ENCODE peak calls at places on chromosomes 13 and 19, in ten cellular contexts. K is aorta; O is right atrium auricular region; D is CD4-positive, CD25-positive, alpha-beta regulatory T cell; Z is HCT116; T is right lobe of liver; U is ovary; M is Peyer's patch; E is effector memory CD4-positive, alpha-beta T cell; Q is adrenal gland. H is an unnamed sample.

GRCh38 chr19:46076951-46077814 is 36.4 kb upstream of the IGFL4 start:
- DNase-seq in T (no peak), M (no peak), Q (peak; percentile 66), Z (peak; percentile 82), O (no peak), E (no peak), K (no peak), D (no peak), U (no peak), H (no peak)

GRCh38 chr19:45087531-45087930 is 5.4 kb upstream of the PPP1R37 start:
- DNase-seq in U (no peak), M (peak; percentile 48), E (peak; percentile 70), K (no peak), Z (no peak), Q (no peak), T (no peak), D (peak; percentile 18), O (no peak), H (no peak)

GRCh38 chr13:27043013-27043412 is 128.6 kb downstream of the USP12 start:
- DNase-seq in M (no peak), O (no peak), Z (peak; percentile 83), D (no peak), E (no peak), Q (peak; percentile 34), T (no peak), K (no peak), U (no peak), H (no peak)

GRCh38 chr19:49691243-49692101 is 556 bp downstream of the CPT1C start:
- DNase-seq in K (peak; percentile 84), T (no peak), M (peak; percentile 43), O (no peak), D (no peak), E (no peak), Z (no peak), Q (peak; percentile 46), U (peak; percentile 62), H (no peak)

GRCh38 chr13:36453518-36453917 is 21.2 kb downstream of the CCNA1 start:
- DNase-seq in Q (no peak), K (no peak), U (no peak), D (no peak), T (no peak), O (no peak), M (no peak), E (no peak), Z (no peak), H (no peak)

GRCh38 chr13:25170554-25171107 is 1.5 kb downstream of the AMER2 start:
- DNase-seq in O (no peak), D (no peak), T (no peak), Z (no peak), U (no peak), K (no peak), M (no peak), Q (no peak), E (no peak), H (no peak)

GRCh38 chr13:39895254-39895653 is 239.8 kb downstream of the COG6 start:
- DNase-seq in Z (no peak), E (no peak), K (no peak), D (no peak), U (no peak), M (no peak), O (no peak), Q (no peak), T (no peak), H (no peak)

GRCh38 chr13:23799945-23800344 is 89.3 kb downstream of the MIPEP start:
- DNase-seq in U (no peak), K (no peak), M (no peak), T (no peak), Q (no peak), Z (no peak), O (no peak), E (no peak), D (peak; percentile 39), H (no peak)

GRCh38 chr19:16386619-16387240 is 62.1 kb downstream of the KLF2 start:
- DNase-seq in T (peak; percentile 57), E (peak; percentile 34), U (no peak), O (peak; percentile 72), M (peak; percentile 49), Z (peak; percentile 27), D (peak; percentile 71), Q (peak; percentile 35), K (no peak), H (no peak)

GRCh38 chr19:35715355-35715809 is 2.4 kb upstream of the KMT2B start:
- DNase-seq in K (no peak), T (no peak), M (no peak), D (no peak), Z (no peak), O (no peak), Q (no peak), E (no peak), U (no peak), H (no peak)

GRCh38 chr19:42081584-42082258 is 5.8 kb downstream of the ZNF574 start:
- DNase-seq in Z (no peak), M (no peak), D (no peak), Q (no peak), O (no peak), K (no peak), U (no peak), E (no peak), T (no peak), H (no peak)

GRCh38 chr19:46356670-46357055 is 9.8 kb downstream of the PPP5C start:
- DNase-seq in D (no peak), E (no peak), K (peak; percentile 19), M (no peak), O (no peak), Q (no peak), U (no peak), T (no peak), Z (no peak), H (no peak)

GRCh38 chr13:93200626-93201025 is 26.0 kb upstream of the GPC6 start:
- DNase-seq in Q (no peak), Z (no peak), T (no peak), K (no peak), U (no peak), M (no peak), O (no peak), D (no peak), E (no peak), H (no peak)

GRCh38 chr13:48160879-48161278 is 66.0 kb upstream of the MED4 start:
- DNase-seq in D (no peak), E (no peak), M (no peak), Z (no peak), Q (no peak), K (no peak), T (no peak), U (no peak), O (peak; percentile 68), H (no peak)

GRCh38 chr13:73635166-73635787 is 498.9 kb downstream of the KLF12 start:
- DNase-seq in U (no peak), E (no peak), M (no peak), D (no peak), T (no peak), K (no peak), Z (no peak), Q (no peak), O (no peak), H (no peak)

GRCh38 chr13:51151463-51151862 is 40.4 kb upstream of the C13orf42 start:
- DNase-seq in E (no peak), O (no peak), T (peak; percentile 61), Z (no peak), U (no peak), K (no peak), M (no peak), Q (no peak), D (no peak), H (peak; percentile 87)
- H3K4me1 ChIP-seq in E (no peaks in the 10 kb centered on the region), O (no peaks in the 10 kb centered on the region), T (peaks cover 8% of the 10 kb centered on the region), Z (no peaks in the 10 kb centered on the region), U (no peaks in the 10 kb centered on the region), K (no peaks in the 10 kb centered on the region), M (no peaks in the 10 kb centered on the region), Q (no peaks in the 10 kb centered on the region), D (no peaks in the 10 kb centered on the region), H (peaks cover 19% of the 10 kb centered on the region)

GRCh38 chr13:106104281-106104901 is 431.1 kb downstream of the EFNB2 start:
- DNase-seq in D (no peak), E (no peak), T (no peak), Z (peak; percentile 78), M (no peak), U (no peak), K (no peak), O (no peak), Q (no peak), H (no peak)
- H3K4me1 ChIP-seq in D (no peaks in the 10 kb centered on the region), E (no peaks in the 10 kb centered on the region), T (no peaks in the 10 kb centered on the region), Z (peaks cover 58% of the 10 kb centered on the region), M (no peaks in the 10 kb centered on the region), U (no peaks in the 10 kb centered on the region), K (no peaks in the 10 kb centered on the region), O (no peaks in the 10 kb centered on the region), Q (no peaks in the 10 kb centered on the region), H (no peaks in the 10 kb centered on the region)

DNA sequence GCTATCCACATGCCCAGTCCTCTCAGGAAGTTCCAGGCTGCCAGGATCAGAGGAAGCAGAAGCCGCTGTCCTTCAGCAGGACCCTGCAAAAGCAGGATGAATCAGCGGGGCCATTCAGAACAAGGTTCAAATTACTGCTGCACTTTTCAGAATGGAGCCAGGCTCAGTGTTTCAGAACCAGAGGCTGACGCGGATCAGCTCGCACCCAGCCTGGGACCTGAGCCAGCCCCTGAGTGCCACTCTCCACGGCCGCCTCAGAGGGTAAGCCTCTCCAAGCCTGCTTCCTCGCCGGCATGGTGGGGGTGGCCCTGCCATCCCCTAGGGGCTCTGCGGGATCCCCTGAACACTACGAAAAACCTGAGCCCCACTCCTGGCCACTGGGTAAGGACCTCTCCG is 24.7 kb downstream of the RASA3 start:
- DNase-seq in M (no peak), K (peak; percentile 84), D (no peak), U (no peak), E (no peak), T (peak; percentile 40), O (peak; percentile 59), Z (no peak), Q (no peak), H (no peak)
- H3K4me1 ChIP-seq in M (peaks cover 16% of the 10 kb centered on the region), K (no peaks in the 10 kb centered on the region), D (peaks cover 84% of the 10 kb centered on the region), U (peaks cover 6% of the 10 kb centered on the region), E (peaks cover 74% of the 10 kb centered on the region), T (no peaks in the 10 kb centered on the region), O (no peaks in the 10 kb centered on the region), Z (no peaks in the 10 kb centered on the region), Q (no peaks in the 10 kb centered on the region), H (peaks cover 75% of the 10 kb centered on the region)

GRCh38 chr13:51638497-51638871 is 54.2 kb downstream of the WDFY2 start:
- DNase-seq in U (no peak), Z (no peak), O (no peak), M (no peak), K (no peak), D (no peak), T (no peak), Q (no peak), E (no peak), H (no peak)

GRCh38 chr13:51635137-51635878 is 51.0 kb downstream of the WDFY2 start:
- DNase-seq in M (no peak), E (no peak), D (peak; percentile 26), K (no peak), T (no peak), U (no peak), O (no peak), Q (no peak), Z (no peak), H (no peak)

GRCh38 chr13:51636349-51636890 is 52.2 kb downstream of the WDFY2 start:
- DNase-seq in O (no peak), T (no peak), Q (peak; percentile 30), D (no peak), U (no peak), K (no peak), Z (no peak), M (no peak), E (no peak), H (no peak)

GRCh38 chr13:51637852-51638496 is 53.7 kb downstream of the WDFY2 start:
- DNase-seq in Q (no peak), K (no peak), D (no peak), O (no peak), E (no peak), M (no peak), U (no peak), Z (no peak), T (no peak), H (no peak)

GRCh38 chr13:51639171-51639570 is 54.9 kb downstream of the WDFY2 start:
- DNase-seq in K (no peak), E (no peak), Z (no peak), U (no peak), T (no peak), M (no peak), D (no peak), O (no peak), Q (no peak), H (no peak)
- H3K4me1 ChIP-seq in K (peaks cover 16% of the 10 kb centered on the region), E (peaks cover 16% of the 10 kb centered on the region), Z (peaks cover 32% of the 10 kb centered on the region), U (peaks cover 11% of the 10 kb centered on the region), T (peaks cover 17% of the 10 kb centered on the region), M (peaks cover 5% of the 10 kb centered on the region), D (peaks cover 26% of the 10 kb centered on the region), O (no peaks in the 10 kb centered on the region), Q (peaks cover 34% of the 10 kb centered on the region), H (peaks cover 27% of the 10 kb centered on the region)

H was measured in esophagus muscularis mucosa.